ENCODE peak calls at places on chromosomes 12 and 14, in nine cellular contexts. P is HT-29, L is ACHN, V is caudate nucleus, C is body of pancreas, N is germinal center, D is stomach, U is hepatocyte, A is NCI-H187. R is an unnamed sample.

GRCh38 chr14:73913256-73913655 is 26.6 kb downstream of the ZNF410 start:
- DNase-seq in P (no peak), L (no peak), V (no peak), C (no peak), N (no peak), D (no peak), U (peak), A (no peak), R (no peak)

GRCh38 chr12:79645235-79645630 is 45.5 kb downstream of the PAWR start:
- DNase-seq in P (no peak), L (no peak), V (no peak), C (no peak), N (no peak), D (no peak), U (no peak), A (no peak), R (no peak)

GRCh38 chr14:20668969-20669368 is 15.4 kb upstream of the RNASE4 start:
- DNase-seq in P (no peak), L (no peak), V (no peak), C (no peak), N (no peak), D (no peak), U (no peak), A (no peak), R (no peak)

GRCh38 chr12:106739318-106739717 is 35.2 kb upstream of the RIC8B start:
- DNase-seq in P (peak), L (no peak), V (no peak), C (no peak), N (no peak), D (no peak), U (no peak), A (no peak), R (no peak)

GRCh38 chr14:105338392-105338791 is 23.8 kb downstream of the PACS2 start:
- DNase-seq in P (no peak), L (no peak), V (no peak), C (no peak), N (no peak), D (no peak), U (no peak), A (no peak), R (no peak)

GRCh38 chr12:121062391-121063045 is 23.5 kb upstream of the OASL start:
- DNase-seq in P (no peak), L (no peak), V (no peak), C (no peak), N (no peak), D (no peak), U (no peak), A (no peak), R (no peak)

GRCh38 chr14:21039585-21040369 is 2.4 kb upstream of the RNASE7 start:
- DNase-seq in P (peak), L (peak), V (no peak), C (peak), N (no peak), D (peak), U (peak), A (no peak), R (no peak)

GRCh38 chr12:131211279-131211938 is 257.7 kb downstream of the ADGRD1 start:
- DNase-seq in P (no peak), L (no peak), V (no peak), C (no peak), N (no peak), D (no peak), U (no peak), A (no peak), R (no peak)

GRCh38 chr12:124305776-124306685 is 11.1 kb downstream of the RFLNA start:
- DNase-seq in P (no peak), L (no peak), V (no peak), C (no peak), N (no peak), D (no peak), U (no peak), A (no peak), R (no peak)

GRCh38 chr12:24719293-24719721 is 229.6 kb downstream of the BCAT1 start:
- DNase-seq in P (no peak), L (peak), V (no peak), C (no peak), N (no peak), D (no peak), U (no peak), A (no peak), R (no peak)

GRCh38 chr12:106248177-106248848 is 493 bp upstream of the CKAP4 start:
- DNase-seq in P (peak), L (peak), V (no peak), C (peak), N (peak), D (peak), U (peak), A (no peak), R (no peak)

GRCh38 chr12:101173197-101173749 is 36.8 kb downstream of the SLC5A8 start:
- DNase-seq in P (no peak), L (no peak), V (no peak), C (no peak), N (no peak), D (no peak), U (no peak), A (no peak), R (no peak)

GRCh38 chr14:62189698-62190097 is 427.5 kb downstream of the SNAPC1 start:
- DNase-seq in P (no peak), L (no peak), V (no peak), C (no peak), N (no peak), D (no peak), U (no peak), A (no peak), R (no peak)

GRCh38 chr14:76118594-76118993 is 33.1 kb upstream of the GPATCH2L start:
- DNase-seq in P (no peak), L (no peak), V (no peak), C (no peak), N (no peak), D (no peak), U (no peak), A (no peak), R (no peak)

GRCh38 chr12:28578833-28579252 is 388.6 kb downstream of the CCDC91 start:
- DNase-seq in P (no peak), L (no peak), V (no peak), C (no peak), N (no peak), D (no peak), U (no peak), A (no peak), R (no peak)

GRCh38 chr12:55728185-55728931 is 451 bp downstream of the CD63 start:
- DNase-seq in P (peak), L (peak), V (peak), C (peak), N (peak), D (peak), U (peak), A (no peak), R (no peak)

GRCh38 chr12:88113871-88114270 is 28.0 kb downstream of the CEP290 start:
- DNase-seq in P (no peak), L (no peak), V (no peak), C (no peak), N (no peak), D (no peak), U (no peak), A (no peak), R (no peak)

GRCh38 chr12:105409881-105410471 is 79.5 kb downstream of the C12orf75 start:
- DNase-seq in P (peak), L (no peak), V (no peak), C (no peak), N (no peak), D (peak), U (peak), A (peak), R (no peak)

GRCh38 chr12:118271770-118272417 is 100.8 kb downstream of the TAOK3 start:
- DNase-seq in P (peak), L (no peak), V (no peak), C (no peak), N (no peak), D (no peak), U (peak), A (no peak), R (no peak)

GRCh38 chr12:53232641-53233538 is 881 bp upstream of the RARG start:
- DNase-seq in P (peak), L (peak), V (no peak), C (peak), N (no peak), D (peak), U (peak), A (no peak), R (no peak)

GRCh38 chr12:89450922-89451321 is 73.7 kb downstream of the GALNT4 start:
- DNase-seq in P (no peak), L (peak), V (no peak), C (no peak), N (no peak), D (no peak), U (no peak), A (no peak), R (no peak)

GRCh38 chr14:69574266-69574953 is at the start of gene CCDC177:
- DNase-seq in P (peak), L (peak), V (no peak), C (peak), N (peak), D (peak), U (peak), A (peak), R (no peak)

GRCh38 chr12:58341791-58342190 is 400.4 kb downstream of the ATP23 start:
- DNase-seq in P (peak), L (no peak), V (no peak), C (no peak), N (no peak), D (no peak), U (peak), A (no peak), R (no peak)

GRCh38 chr12:75784591-75784990 is 247.0 kb downstream of the PHLDA1 start:
- DNase-seq in P (peak), L (no peak), V (no peak), C (peak), N (no peak), D (peak), U (peak), A (peak), R (no peak)

GRCh38 chr12:113996026-113996425 is 29.9 kb upstream of the RBM19 start:
- DNase-seq in P (peak), L (no peak), V (no peak), C (no peak), N (no peak), D (no peak), U (no peak), A (no peak), R (peak)

GRCh38 chr14:70281938-70282337 is 77.5 kb downstream of the COX16 start:
- DNase-seq in P (no peak), L (no peak), V (no peak), C (no peak), N (peak), D (no peak), U (peak), A (no peak), R (no peak)

GRCh38 chr14:52473557-52473956 is 78.7 kb downstream of the TXNDC16 start:
- DNase-seq in P (peak), L (peak), V (no peak), C (no peak), N (no peak), D (no peak), U (peak), A (no peak), R (no peak)

GRCh38 chr12:6116481-6117021 is 7.9 kb downstream of the VWF start:
- DNase-seq in P (peak), L (no peak), V (no peak), C (no peak), N (no peak), D (no peak), U (no peak), A (no peak), R (no peak)

GRCh38 chr12:71011261-71011660 is 90.7 kb upstream of the PTPRR start:
- DNase-seq in P (no peak), L (no peak), V (no peak), C (no peak), N (no peak), D (no peak), U (no peak), A (no peak), R (no peak)

GRCh38 chr12:31585271-31585670 is 5.7 kb downstream of the DENND5B start:
- DNase-seq in P (no peak), L (peak), V (no peak), C (no peak), N (no peak), D (no peak), U (no peak), A (no peak), R (no peak)

GRCh38 chr12:17976202-17976601 is 113.8 kb downstream of the RERGL start:
- DNase-seq in P (peak), L (peak), V (no peak), C (no peak), N (no peak), D (no peak), U (no peak), A (no peak), R (peak)

GRCh38 chr12:77685112-77685511 is 145.6 kb upstream of the NAV3 start:
- DNase-seq in P (peak), L (peak), V (peak), C (peak), N (peak), D (peak), U (peak), A (peak), R (peak)

GRCh38 chr12:68176252-68176651 is 16.7 kb upstream of the IFNG start:
- DNase-seq in P (no peak), L (no peak), V (no peak), C (no peak), N (no peak), D (no peak), U (no peak), A (no peak), R (no peak)

GRCh38 chr12:95096378-95096777 is 23.0 kb upstream of the NR2C1 start:
- DNase-seq in P (no peak), L (no peak), V (no peak), C (no peak), N (no peak), D (no peak), U (no peak), A (no peak), R (no peak)

GRCh38 chr14:72892103-72892878 is 1.6 kb downstream of the DPF3 start:
- DNase-seq in P (no peak), L (peak), V (no peak), C (peak), N (peak), D (no peak), U (peak), A (no peak), R (no peak)

GRCh38 chr14:99322731-99323599 is 51.0 kb upstream of the BCL11B start:
- DNase-seq in P (no peak), L (no peak), V (no peak), C (no peak), N (no peak), D (no peak), U (no peak), A (no peak), R (no peak)

GRCh38 chr12:31574803-31575573 is 15.9 kb downstream of the DENND5B start:
- DNase-seq in P (no peak), L (no peak), V (no peak), C (no peak), N (no peak), D (no peak), U (no peak), A (no peak), R (no peak)

GRCh38 chr12:80293347-80293746 is 150.7 kb upstream of the PTPRQ start:
- DNase-seq in P (no peak), L (no peak), V (no peak), C (no peak), N (no peak), D (no peak), U (no peak), A (no peak), R (no peak)

R was measured in iPS DF 19.7.